ENCODE peak calls at places on chromosome 1, in seven cellular contexts. K, S, U, Y, Z, H and Q are unnamed samples.

GRCh38 chr1:36752891-36753361 is 270.2 kb upstream of the CSF3R start:
- DNase-seq in S (no peak), H (no peak), K (no peak), Z (no peak), U (no peak), Y (no peak), Q (no peak)

GRCh38 chr1:28860332-28861073 is 48.5 kb downstream of the OPRD1 start:
- DNase-seq in H (no peak), Z (no peak), S (no peak), Y (peak; percentile 16), U (no peak), K (no peak), Q (peak; percentile 71)

GRCh38 chr1:67686272-67687197 is 1.5 kb downstream of the GADD45A start:
- DNase-seq in S (peak; percentile 75), H (peak; percentile 81), K (peak; percentile 65), Y (peak; percentile 97), U (peak; percentile 71), Z (peak; percentile 92), Q (peak; percentile 94)

GRCh38 chr1:115874929-115875328 is 34.0 kb upstream of the NHLH2 start:
- DNase-seq in Y (peak; percentile 42), K (no peak), U (no peak), Z (peak; percentile 3), H (no peak), S (no peak), Q (peak; percentile 83)

GRCh38 chr1:94617957-94618739 is 76.6 kb upstream of the F3 start:
- DNase-seq in Y (no peak), H (no peak), Z (no peak), U (no peak), S (no peak), K (no peak), Q (no peak)

GRCh38 chr1:213122514-213122929 is 71.5 kb downstream of the RPS6KC1 start:
- DNase-seq in Y (peak; percentile 85), H (no peak), S (no peak), U (no peak), K (no peak), Z (peak; percentile 35), Q (peak; percentile 24)

GRCh38 chr1:109438798-109439297 is 12.6 kb upstream of the PSMA5 start:
- DNase-seq in Y (peak; percentile 98), K (no peak), H (no peak), U (no peak), S (no peak), Z (peak; percentile 82), Q (peak; percentile 49)

GRCh38 chr1:34657849-34658248 is 97.0 kb upstream of the GJB5 start:
- DNase-seq in Z (no peak), K (no peak), U (no peak), H (no peak), S (no peak), Y (no peak), Q (no peak)

GRCh38 chr1:206736878-206737728 is 33.5 kb upstream of the IL19 start:
- DNase-seq in S (no peak), H (no peak), Z (no peak), U (no peak), K (no peak), Y (no peak), Q (no peak)

GRCh38 chr1:39491146-39491921 is at the start of gene BMP8A:
- DNase-seq in H (peak; percentile 73), Z (no peak), S (peak; percentile 58), K (peak; percentile 78), U (peak; percentile 40), Y (peak; percentile 38), Q (peak; percentile 51)

GRCh38 chr1:224177356-224177999 is 5.6 kb upstream of the DEGS1 start:
- DNase-seq in Z (no peak), H (no peak), Y (no peak), S (no peak), K (no peak), U (no peak), Q (no peak)

GRCh38 chr1:206429421-206429820 is 40.9 kb upstream of the IKBKE start:
- DNase-seq in U (no peak), Z (no peak), H (no peak), Y (no peak), K (no peak), S (no peak), Q (no peak)

GRCh38 chr1:100926240-100926639 is 30.4 kb downstream of the SLC30A7 start:
- DNase-seq in Z (no peak), S (no peak), U (no peak), K (no peak), Y (no peak), H (no peak), Q (no peak)

GRCh38 chr1:235586992-235587391 is 62.6 kb downstream of the GNG4 start:
- DNase-seq in Y (no peak), K (no peak), H (no peak), S (no peak), Z (no peak), U (no peak), Q (no peak)

GRCh38 chr1:68375919-68376318 is 73.8 kb downstream of the RPE65 start:
- DNase-seq in Y (peak; percentile 54), H (no peak), U (no peak), K (no peak), Z (no peak), S (no peak), Q (no peak)

GRCh38 chr1:210700511-210700910 is 371.8 kb downstream of the HHAT start:
- DNase-seq in H (no peak), Y (no peak), Z (no peak), K (no peak), S (no peak), U (no peak), Q (no peak)

GRCh38 chr1:1542766-1543705 is 2.6 kb upstream of the TMEM240 start:
- DNase-seq in Z (no peak), Y (no peak), U (no peak), H (no peak), K (no peak), S (no peak), Q (no peak)

DNA sequence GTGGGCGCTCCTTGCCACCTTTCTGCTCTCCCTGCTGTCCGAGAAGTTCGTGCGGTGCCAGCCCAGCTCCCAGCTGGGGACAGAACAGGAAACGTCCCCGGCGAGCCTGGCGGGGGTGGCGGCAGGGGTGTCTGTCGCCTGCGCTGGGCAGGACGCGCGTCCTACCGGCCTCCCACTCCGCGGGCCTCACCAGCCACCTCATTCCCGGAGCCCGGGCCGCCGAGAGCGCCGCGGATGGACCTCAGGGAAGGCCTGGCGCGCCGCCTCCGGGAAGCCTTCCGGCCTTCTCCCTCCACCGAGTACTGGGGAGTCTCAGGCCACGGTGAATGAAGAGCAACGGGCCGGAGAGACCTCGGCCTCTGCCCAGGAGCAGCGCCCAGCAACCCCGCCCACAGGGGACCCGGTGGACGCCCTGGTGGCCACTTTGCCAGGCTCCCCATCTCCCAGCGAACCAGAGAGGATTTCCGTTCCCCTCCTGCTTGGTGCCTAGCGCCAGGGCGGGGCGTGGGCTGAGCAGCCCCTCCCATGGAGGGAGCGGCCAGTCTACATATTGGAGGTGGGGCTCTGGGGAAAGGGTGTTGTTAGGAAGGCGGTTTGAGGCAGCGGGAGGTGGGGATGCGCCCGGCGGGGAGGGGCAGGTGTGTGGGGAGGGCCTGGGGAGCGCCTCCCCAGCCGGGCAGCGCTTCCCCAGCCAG is 9.5 kb upstream of the TNFRSF14 start:
- DNase-seq in Z (no peak), S (peak; percentile 72), K (peak; percentile 83), H (peak; percentile 79), Y (peak; percentile 58), U (peak; percentile 91), Q (peak; percentile 87)
- TF ChIP-seq CTCF in Z (no peak), S (no peak), K (no peak), H (no peak), Y (no peak), U (no peak), Q (no peak)

DNA sequence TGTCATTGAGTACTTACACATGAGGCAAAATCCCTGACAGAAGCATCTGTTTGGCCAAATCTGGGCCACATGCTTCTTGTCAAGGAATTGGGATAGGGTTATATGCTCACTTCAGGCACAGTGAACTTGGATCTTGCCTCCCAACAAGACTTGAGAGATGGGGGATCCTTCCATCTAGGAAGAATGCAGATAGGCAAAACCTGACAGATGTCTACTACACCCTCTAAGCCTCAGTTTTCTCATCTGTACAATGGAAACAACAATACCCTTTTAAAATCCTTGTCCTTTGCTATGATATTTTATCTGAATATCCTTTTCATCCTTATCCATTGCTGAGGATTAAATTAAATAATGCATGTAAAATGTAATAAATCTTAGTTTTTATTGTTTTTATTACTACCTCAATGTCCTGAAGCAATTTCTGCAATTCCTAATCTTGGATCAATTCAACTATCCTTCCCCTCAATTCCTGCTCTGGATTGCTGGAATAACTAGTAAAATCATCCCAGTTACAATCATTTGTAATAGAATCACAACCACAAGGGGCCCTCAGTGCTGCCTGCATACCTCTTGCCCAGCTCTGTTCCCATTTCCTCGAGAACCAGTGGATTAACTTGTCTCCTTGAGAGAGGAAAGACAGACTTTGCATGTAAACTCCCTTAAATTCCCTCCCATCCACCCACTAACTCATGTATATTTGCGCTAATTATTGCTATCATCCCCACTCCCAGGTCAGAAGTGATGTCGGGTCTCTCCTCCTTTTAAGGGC is 8.1 kb upstream of the XPR1 start:
- DNase-seq in U (no peak), K (peak; percentile 28), Y (peak; percentile 70), H (peak; percentile 44), S (no peak), Z (no peak), Q (no peak)
- TF ChIP-seq CTCF in U (no peak), K (no peak), Y (peak; percentile 74), H (no peak), S (peak; percentile 31), Z (peak; percentile 37), Q (no peak)

GRCh38 chr1:238738942-238739341 is 647.4 kb upstream of the CHRM3 start:
- DNase-seq in H (no peak), S (no peak), K (no peak), U (no peak), Z (no peak), Y (no peak), Q (no peak)
- TF ChIP-seq CTCF in H (no peak), S (no peak), K (no peak), U (no peak), Z (no peak), Y (no peak), Q (no peak)

DNA sequence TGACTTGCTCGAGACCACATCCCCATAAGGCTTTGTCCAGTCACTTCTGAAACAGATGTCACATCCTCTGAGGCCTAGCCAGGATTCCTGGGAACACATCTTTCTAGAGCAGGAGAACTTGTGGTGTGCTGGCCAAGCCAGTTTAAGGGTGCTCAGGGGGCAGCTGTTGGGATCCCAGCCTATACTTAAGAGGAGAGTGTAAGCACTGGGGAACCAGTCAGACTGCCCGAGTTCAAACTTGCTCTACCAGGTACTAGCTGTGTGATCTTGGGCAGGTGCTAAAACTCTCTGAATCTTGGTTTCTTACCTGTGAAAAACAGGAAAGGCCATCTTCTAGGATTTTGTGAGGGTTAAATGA is 15.6 kb upstream of the LY9 start:
- DNase-seq in S (no peak), K (no peak), U (no peak), Z (no peak), H (no peak), Y (no peak), Q (no peak)
- TF ChIP-seq CTCF in S (no peak), K (no peak), U (no peak), Z (no peak), H (peak; percentile 3), Y (no peak), Q (no peak)